ENCODE peak calls at places on chromosomes 1 and 21, in nine cellular contexts. O, F, B, Z, H, C, T, K and V are unnamed samples.

GRCh38 chr21:43703068-43703880 is 15.7 kb upstream of the PDXK start:
- DNase-seq in O (peak), T (no peak), B (peak), C (peak), F (no peak), Z (no peak), K (peak), H (no peak), V (no peak)

GRCh38 chr1:185560760-185561159 is 173.4 kb upstream of the HMCN1 start:
- DNase-seq in T (no peak), B (no peak), O (no peak), K (no peak), H (peak), C (no peak), F (no peak), Z (no peak), V (no peak)

GRCh38 chr21:34705032-34705431 is 36.2 kb downstream of the CLIC6 start:
- DNase-seq in F (peak), T (no peak), Z (no peak), H (no peak), C (no peak), O (peak), K (no peak), B (no peak), V (no peak)

GRCh38 chr1:178500091-178500770 is 3.5 kb upstream of the CLEC20A start:
- DNase-seq in B (no peak), F (no peak), T (no peak), C (no peak), O (no peak), Z (no peak), K (no peak), H (no peak), V (no peak)

GRCh38 chr1:168972887-168973286 is 133.6 kb upstream of the ATP1B1 start:
- DNase-seq in C (no peak), H (no peak), F (no peak), O (no peak), K (peak), B (peak), T (no peak), Z (no peak), V (no peak)

GRCh38 chr1:24735619-24736375 is 9.4 kb upstream of the CLIC4 start:
- DNase-seq in H (no peak), T (no peak), B (peak), C (peak), O (no peak), F (no peak), Z (no peak), K (peak), V (no peak)

GRCh38 chr1:36622741-36623648 is 140.3 kb upstream of the CSF3R start:
- DNase-seq in C (no peak), F (no peak), O (no peak), Z (no peak), K (no peak), B (no peak), T (no peak), H (no peak), V (no peak)

GRCh38 chr1:15835741-15836510 is 11.6 kb upstream of the SPEN start:
- DNase-seq in F (peak), K (peak), H (peak), C (peak), O (peak), T (peak), B (peak), Z (peak), V (peak)

GRCh38 chr1:9845914-9846313 is 22.1 kb upstream of the CLSTN1 start:
- DNase-seq in Z (no peak), H (no peak), F (no peak), K (no peak), O (no peak), B (no peak), T (no peak), C (no peak), V (no peak)

GRCh38 chr1:228398741-228399461 is 7.7 kb downstream of the TRIM11 start:
- DNase-seq in C (no peak), F (no peak), B (no peak), Z (no peak), T (no peak), O (no peak), K (no peak), H (no peak), V (no peak)

GRCh38 chr1:6302568-6302967 is 41.7 kb upstream of the GPR153 start:
- DNase-seq in T (no peak), O (no peak), B (no peak), C (no peak), Z (no peak), F (no peak), H (no peak), K (no peak), V (no peak)

GRCh38 chr1:3623441-3624150 is 1.2 kb upstream of the TPRG1L start:
- DNase-seq in T (no peak), B (no peak), K (no peak), H (no peak), O (no peak), Z (no peak), C (no peak), F (peak), V (no peak)

GRCh38 chr1:7145947-7146346 is 360.7 kb downstream of the CAMTA1 start:
- DNase-seq in B (no peak), C (no peak), F (no peak), O (no peak), K (no peak), H (no peak), Z (no peak), T (no peak), V (no peak)

GRCh38 chr1:10146391-10146790 is 64.0 kb upstream of the KIF1B start:
- DNase-seq in C (no peak), K (no peak), F (no peak), H (no peak), T (no peak), B (no peak), Z (no peak), O (no peak), V (no peak)

GRCh38 chr21:35206141-35207125 is 157.3 kb upstream of the RUNX1 start:
- DNase-seq in B (no peak), K (no peak), C (no peak), T (peak), O (peak), F (peak), H (peak), Z (peak), V (peak)

GRCh38 chr1:54952950-54953718 is 27.3 kb upstream of the TMEM61 start:
- DNase-seq in K (no peak), Z (no peak), O (no peak), B (no peak), T (no peak), H (no peak), C (no peak), F (no peak), V (no peak)

GRCh38 chr1:6489799-6490180 is 1.7 kb downstream of the PLEKHG5 start:
- DNase-seq in C (peak), B (peak), K (peak), Z (peak), O (peak), H (peak), T (peak), F (peak), V (peak)

GRCh38 chr21:41767606-41768370 is 936 bp upstream of the RIPK4 start:
- DNase-seq in B (no peak), F (no peak), H (no peak), O (peak), C (no peak), Z (peak), K (peak), T (no peak), V (no peak)

GRCh38 chr1:174448531-174448883 is 743 bp downstream of the GPR52 start:
- DNase-seq in B (no peak), C (no peak), T (no peak), H (no peak), O (no peak), F (no peak), K (no peak), Z (no peak), V (no peak)

GRCh38 chr1:54287176-54287650 is 87.2 kb downstream of the MRPL37 start:
- DNase-seq in B (peak), F (peak), H (no peak), C (peak), K (peak), O (peak), T (peak), Z (peak), V (peak)

GRCh38 chr1:212611000-212611636 is 2.6 kb downstream of the ATF3 start:
- DNase-seq in B (no peak), Z (no peak), H (no peak), C (no peak), K (no peak), F (no peak), T (no peak), O (no peak), V (no peak)

DNA sequence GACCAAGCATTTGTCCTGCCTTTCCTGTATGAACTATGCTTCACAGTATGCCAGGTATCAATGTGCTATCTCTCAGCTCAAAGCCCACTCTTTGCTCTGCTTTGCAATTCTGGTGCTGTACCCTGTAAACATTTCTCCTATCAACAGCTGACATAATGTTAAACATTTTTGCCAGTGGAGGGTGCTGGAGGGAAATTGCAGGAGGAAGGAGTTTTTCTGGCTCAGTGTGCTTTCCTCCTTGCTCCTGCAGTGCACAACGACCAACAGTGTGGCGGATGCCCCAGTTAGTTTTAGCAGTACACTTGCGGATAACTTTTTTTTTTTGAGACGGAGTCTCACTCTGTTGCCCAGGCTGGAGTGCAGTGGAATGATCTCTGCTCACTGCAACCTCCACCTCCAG is 67.1 kb upstream of the PTGFRN start:
- DNase-seq in O (peak), C (no peak), B (no peak), Z (no peak), F (no peak), K (peak), H (no peak), T (no peak), V (no peak)
- TF ChIP-seq CTCF in O (peak), C (no peak), B (no peak), Z (no peak), F (no peak), K (peak), H (no peak), T (no peak), V (no peak)

DNA sequence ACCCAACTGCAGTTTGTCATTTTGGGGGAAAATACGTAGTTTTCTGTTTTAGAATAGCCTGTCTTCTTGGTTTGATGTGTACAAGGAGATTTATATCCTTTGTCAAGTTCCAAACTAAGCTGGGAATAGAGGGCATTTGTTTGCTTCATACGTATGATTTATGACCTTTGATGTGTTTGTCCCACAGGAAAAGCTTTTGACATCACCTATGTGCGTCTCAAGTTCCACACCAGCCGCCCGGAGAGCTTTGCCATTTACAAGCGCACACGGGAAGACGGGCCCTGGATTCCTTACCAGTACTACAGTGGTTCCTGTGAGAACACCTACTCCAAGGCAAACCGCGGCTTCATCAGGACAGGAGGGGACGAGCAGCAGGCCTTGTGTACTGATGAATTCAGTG is 79.9 kb downstream of the LAMC1 start:
- DNase-seq in H (no peak), O (no peak), T (no peak), B (no peak), C (no peak), Z (no peak), K (no peak), F (no peak), V (no peak)
- TF ChIP-seq CTCF in H (no peak), O (no peak), T (no peak), B (no peak), C (no peak), Z (no peak), K (no peak), F (no peak), V (no peak)

DNA sequence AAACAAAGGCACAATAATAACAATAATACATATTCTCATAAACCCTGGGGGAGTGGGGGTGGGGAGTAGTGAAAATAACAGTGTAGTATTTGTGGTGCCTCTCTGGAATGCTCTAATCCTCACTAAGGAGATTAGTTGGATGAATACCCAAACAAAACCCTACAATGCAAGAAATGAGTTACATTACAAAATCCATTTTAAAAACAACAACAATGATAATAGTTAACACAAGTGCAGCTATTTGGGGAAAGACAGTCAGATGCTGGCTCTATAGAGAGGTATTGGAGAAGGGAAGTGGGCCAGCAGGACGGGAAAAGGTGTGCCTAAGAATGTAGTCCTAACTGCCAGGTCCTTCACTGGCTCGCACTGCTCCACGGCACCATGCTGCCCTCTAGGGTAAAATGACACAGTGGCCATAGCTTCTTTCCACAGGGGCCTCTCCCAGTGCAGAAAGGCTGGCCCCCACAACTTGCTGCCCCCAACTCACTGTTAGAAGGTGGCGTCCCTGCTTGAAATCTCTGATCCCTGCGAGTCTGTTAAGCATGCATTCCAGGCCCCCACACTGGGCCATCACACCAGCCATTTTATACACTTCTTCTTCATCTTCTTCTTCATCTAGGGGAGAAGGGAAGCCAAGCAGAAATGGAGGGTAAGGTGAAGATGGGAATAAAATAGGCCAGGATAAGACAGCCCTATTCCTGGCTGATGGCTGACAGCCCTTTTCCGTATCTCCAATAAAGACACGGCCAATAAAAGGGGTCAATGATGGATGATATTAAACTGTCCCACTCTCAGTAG is 113.8 kb downstream of the UBR4 start:
- DNase-seq in H (no peak), T (no peak), Z (no peak), O (peak), F (peak), B (peak), C (no peak), K (peak), V (no peak)
- TF ChIP-seq CTCF in H (peak), T (peak), Z (no peak), O (peak), F (peak), B (peak), C (peak), K (peak), V (no peak)

GRCh38 chr1:86515597-86515996 is 31.3 kb upstream of the CLCA4 start:
- DNase-seq in T (no peak), B (no peak), Z (no peak), C (no peak), O (peak), F (peak), K (peak), H (peak), V (no peak)
- TF ChIP-seq CTCF in T (peak), B (peak), Z (no peak), C (peak), O (peak), F (no peak), K (peak), H (peak), V (no peak)

GRCh38 chr1:21668232-21669032 is 725 bp downstream of the RAP1GAP start:
- DNase-seq in Z (peak), O (no peak), H (no peak), T (no peak), C (no peak), F (no peak), B (no peak), K (no peak), V (peak)
- TF ChIP-seq CTCF in Z (no peak), O (no peak), H (no peak), T (peak), C (no peak), F (no peak), B (no peak), K (no peak), V (no peak)

GRCh38 chr21:20882462-20883415 is 115.5 kb upstream of the NCAM2 start:
- DNase-seq in T (no peak), H (peak), B (no peak), Z (no peak), F (peak), K (peak), O (peak), C (no peak), V (no peak)
- TF ChIP-seq CTCF in T (peak), H (peak), B (peak), Z (no peak), F (peak), K (peak), O (peak), C (peak), V (no peak)

DNA sequence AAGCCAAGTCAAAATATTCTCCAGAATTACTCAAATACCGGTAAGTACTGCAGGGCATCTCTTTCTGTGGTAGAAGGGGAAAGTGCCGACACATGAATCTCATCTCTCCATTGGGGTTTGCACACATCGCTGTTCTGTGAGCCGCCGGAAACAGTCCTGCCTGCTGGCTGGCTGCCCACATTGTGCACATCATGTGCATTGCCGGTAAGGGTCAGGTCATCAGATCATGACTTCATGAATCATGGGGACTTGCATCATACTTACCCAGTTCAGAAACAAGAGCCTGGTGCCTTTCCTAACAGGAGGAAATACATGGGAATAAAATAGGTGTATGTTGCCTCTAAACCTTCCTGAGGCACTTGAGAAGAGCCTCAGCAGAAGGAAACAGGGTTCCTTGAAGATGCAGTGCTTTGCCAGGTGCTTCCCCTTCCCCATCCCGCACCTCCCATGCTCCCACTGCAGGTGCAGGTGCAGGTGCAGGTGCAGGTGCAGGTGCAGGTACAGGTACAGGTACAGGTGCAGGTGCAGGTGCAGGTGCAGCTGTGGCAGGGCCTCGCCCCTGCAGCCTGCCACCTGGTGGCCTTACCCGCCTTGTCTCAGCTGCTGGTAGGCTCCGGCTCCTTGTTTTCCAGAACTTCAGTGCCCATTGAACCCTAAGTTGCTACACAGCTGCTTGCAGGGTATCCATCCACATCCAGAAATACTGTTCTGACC is 26.5 kb downstream of the GPR137B start:
- DNase-seq in B (peak), Z (no peak), C (peak), O (peak), H (peak), T (no peak), K (peak), F (peak), V (no peak)
- TF ChIP-seq CTCF in B (no peak), Z (no peak), C (no peak), O (peak), H (peak), T (peak), K (no peak), F (no peak), V (no peak)

DNA sequence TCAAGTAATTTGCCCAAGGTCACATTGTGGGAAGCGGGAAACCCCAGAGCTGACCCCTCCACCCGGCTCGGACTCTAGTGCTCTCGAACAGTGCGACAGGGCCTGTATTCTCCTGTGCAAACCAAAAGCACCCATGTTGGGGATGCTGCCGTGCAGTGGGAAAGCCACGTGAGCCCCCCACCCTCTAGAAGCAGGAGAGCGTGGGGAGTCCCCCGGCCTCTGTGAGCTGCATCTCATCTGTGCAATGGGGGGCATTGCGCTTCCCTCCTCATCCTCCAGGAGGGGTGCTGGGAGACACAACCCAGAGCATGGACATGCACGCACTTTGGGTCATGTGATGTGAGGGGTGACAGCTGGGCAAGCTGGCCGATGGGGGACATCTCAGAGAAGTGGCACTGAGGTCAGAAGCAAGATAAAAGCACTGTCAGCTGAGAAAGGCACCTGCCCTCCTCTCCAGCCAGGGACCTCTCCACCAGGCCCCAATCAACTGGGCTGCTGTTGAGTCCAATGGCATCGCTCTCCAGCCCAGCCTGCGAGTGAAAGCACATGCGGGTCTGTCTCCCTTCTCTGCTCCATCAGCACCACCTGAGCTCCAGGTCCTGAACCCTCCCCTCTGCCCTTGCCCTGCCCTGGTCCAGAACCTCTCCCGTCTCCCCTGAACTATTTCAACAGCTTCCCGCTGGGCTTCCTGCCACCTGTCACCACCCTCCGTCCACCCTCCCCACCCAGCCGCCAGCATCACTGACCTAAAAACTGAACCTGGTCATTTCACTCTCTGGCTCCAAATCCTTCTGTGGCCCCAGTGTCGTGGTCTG is 76.4 kb upstream of the IFFO2 start:
- DNase-seq in B (no peak), H (no peak), F (no peak), O (no peak), C (no peak), Z (no peak), T (no peak), K (no peak), V (no peak)
- TF ChIP-seq CTCF in B (no peak), H (no peak), F (no peak), O (no peak), C (no peak), Z (no peak), T (no peak), K (no peak), V (no peak)